ENCODE peak calls at places on chromosomes 13 and 19, in seven cellular contexts. J is transverse colon, A is mammary epithelial cell, P is mesendoderm, M is breast epithelium, U is heart left ventricle, E is left ventricle myocardium inferior. H is an unnamed sample.

GRCh38 chr19:53772943-53773342 is 51.2 kb downstream of the NLRP12 start:
- DNase-seq in P (peak; percentile 93), J (peak; percentile 21), M (no peak), E (no peak), U (no peak), A (peak; percentile 38), H (no peak)

GRCh38 chr19:39341720-39342604 is at the start of gene SAMD4B:
- DNase-seq in U (peak; percentile 99), J (peak; percentile 99), E (peak; percentile 99), P (peak; percentile 99), A (peak; percentile 96), M (peak; percentile 99), H (peak; percentile 97)

GRCh38 chr13:27401210-27401609 is 23.2 kb upstream of the GTF3A start:
- DNase-seq in M (no peak), A (no peak), J (peak; percentile 66), P (no peak), E (peak; percentile 30), U (no peak), H (no peak)

GRCh38 chr13:48000559-48001126 is 430 bp downstream of the SUCLA2 start:
- DNase-seq in M (peak; percentile 52), P (no peak), J (peak; percentile 26), A (peak; percentile 32), U (peak; percentile 29), E (no peak), H (no peak)

GRCh38 chr19:18743281-18743825 is 47.8 kb downstream of the COMP start:
- DNase-seq in U (peak; percentile 74), P (no peak), M (no peak), E (peak; percentile 79), A (no peak), J (peak; percentile 70), H (no peak)

GRCh38 chr13:109720758-109721184 is 65.6 kb downstream of the IRS2 start:
- DNase-seq in U (no peak), P (no peak), A (no peak), J (no peak), E (no peak), M (no peak), H (no peak)

GRCh38 chr13:48192536-48192935 is 40.5 kb upstream of the ITM2B start:
- DNase-seq in A (no peak), U (no peak), E (no peak), M (no peak), P (no peak), J (no peak), H (no peak)

GRCh38 chr19:16850133-16850532 is 20.9 kb downstream of the SIN3B start:
- DNase-seq in P (no peak), U (no peak), E (no peak), A (no peak), M (no peak), J (no peak), H (no peak)

GRCh38 chr13:48478401-48478800 is 54.5 kb downstream of the RCBTB2 start:
- DNase-seq in M (no peak), P (no peak), E (no peak), J (no peak), A (no peak), U (no peak), H (no peak)

GRCh38 chr19:42143341-42144234 is 11.3 kb upstream of the POU2F2 start:
- DNase-seq in E (no peak), A (peak; percentile 24), P (peak; percentile 73), M (no peak), J (no peak), U (no peak), H (no peak)

GRCh38 chr13:90719452-90719851 is 628.0 kb upstream of the MIR17HG start:
- DNase-seq in P (no peak), J (no peak), E (no peak), U (no peak), M (no peak), A (no peak), H (no peak)

GRCh38 chr13:48304132-48304876 is 753 bp downstream of the RB1 start:
- DNase-seq in J (peak; percentile 57), E (peak; percentile 36), P (no peak), M (no peak), A (peak; percentile 56), U (peak; percentile 47), H (no peak)

GRCh38 chr19:56071151-56071550 is 49.9 kb downstream of the ZNF787 start:
- DNase-seq in U (no peak), J (no peak), A (no peak), M (no peak), E (no peak), P (peak; percentile 26), H (no peak)

GRCh38 chr13:96673825-96674224 is 320.5 kb downstream of the OXGR1 start:
- DNase-seq in J (no peak), A (no peak), M (no peak), P (no peak), E (no peak), U (no peak), H (no peak)

GRCh38 chr19:41657157-41657556 is 30.3 kb upstream of the CEACAM4 start:
- DNase-seq in U (no peak), A (no peak), P (no peak), J (no peak), E (no peak), M (no peak), H (no peak)

GRCh38 chr13:32824671-32825070 is 191.6 kb upstream of the KL start:
- DNase-seq in E (no peak), P (peak; percentile 98), U (no peak), J (no peak), A (peak; percentile 29), M (no peak), H (peak; percentile 67)

GRCh38 chr13:106917673-106918652 is 350.0 kb upstream of the ARGLU1 start:
- DNase-seq in E (peak; percentile 79), A (peak; percentile 59), M (peak; percentile 77), U (peak; percentile 67), J (peak; percentile 78), P (peak; percentile 83), H (no peak)

GRCh38 chr19:43872547-43873336 is 45.6 kb downstream of the ZNF283 start:
- DNase-seq in P (peak; percentile 55), E (no peak), A (peak; percentile 4), M (no peak), J (no peak), U (no peak), H (no peak)

GRCh38 chr19:3836887-3837286 is 32.0 kb downstream of the ZFR2 start:
- DNase-seq in J (no peak), P (no peak), E (no peak), U (no peak), M (no peak), A (no peak), H (no peak)

GRCh38 chr13:112443191-112444000 is 67.2 kb downstream of the SPACA7 start:
- DNase-seq in E (no peak), A (no peak), J (no peak), P (peak; percentile 40), U (no peak), M (no peak), H (no peak)

GRCh38 chr19:36719687-36720556 is 32.5 kb downstream of the ZNF567 start:
- DNase-seq in M (no peak), U (no peak), P (peak; percentile 48), E (no peak), A (peak; percentile 16), J (no peak), H (no peak)

GRCh38 chr13:26184791-26185250 is 37.3 kb downstream of the RNF6 start:
- DNase-seq in A (peak; percentile 50), U (peak; percentile 61), M (no peak), P (peak; percentile 66), J (peak; percentile 72), E (peak; percentile 38), H (no peak)

GRCh38 chr13:28658539-28658795 is 463 bp upstream of the POMP start:
- DNase-seq in E (no peak), P (peak; percentile 15), M (no peak), U (no peak), A (no peak), J (no peak), H (no peak)

DNA sequence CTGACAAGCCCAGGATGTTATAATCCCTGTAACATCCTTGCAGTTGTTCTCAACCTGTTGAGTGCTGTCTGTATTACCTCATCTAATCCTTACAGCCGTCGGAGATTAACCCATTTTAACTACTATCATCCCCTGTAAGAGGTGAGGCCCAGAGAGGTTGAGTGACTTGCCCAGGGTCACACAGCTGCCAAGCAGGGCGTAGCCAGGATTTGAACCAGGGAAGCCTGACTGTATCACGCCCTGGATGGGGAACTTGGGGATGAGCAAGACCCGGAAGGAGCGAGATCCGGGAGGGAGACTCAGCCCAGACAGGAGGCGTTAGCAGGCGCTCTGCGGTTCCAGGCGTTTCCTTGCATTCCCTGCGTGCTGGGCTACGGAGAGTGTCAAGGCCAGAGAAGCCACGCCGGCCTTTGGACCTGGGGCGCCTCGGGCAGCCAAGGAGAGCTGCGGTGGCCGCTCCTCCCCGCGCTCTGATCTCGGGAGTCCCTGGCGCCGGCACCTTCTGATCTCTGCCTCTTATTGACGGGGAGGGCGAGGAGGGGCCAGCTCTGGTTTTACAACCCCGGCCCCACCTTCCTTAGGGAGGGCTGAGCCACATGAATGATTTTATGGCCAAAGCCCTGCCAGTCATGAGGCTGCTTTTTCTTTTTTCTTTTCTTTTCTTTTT is 6.2 kb downstream of the SULT2B1 start:
- DNase-seq in J (peak; percentile 94), E (no peak), M (no peak), P (peak; percentile 47), A (no peak), U (no peak), H (no peak)
- H3K4me3 ChIP-seq in J (no peak overlapping the region), E (no peak overlapping the region), M (peak overlapping the region; percentile 13), P (no peak overlapping the region), A (no peak overlapping the region), U (no peak overlapping the region), H (no peak overlapping the region)

DNA sequence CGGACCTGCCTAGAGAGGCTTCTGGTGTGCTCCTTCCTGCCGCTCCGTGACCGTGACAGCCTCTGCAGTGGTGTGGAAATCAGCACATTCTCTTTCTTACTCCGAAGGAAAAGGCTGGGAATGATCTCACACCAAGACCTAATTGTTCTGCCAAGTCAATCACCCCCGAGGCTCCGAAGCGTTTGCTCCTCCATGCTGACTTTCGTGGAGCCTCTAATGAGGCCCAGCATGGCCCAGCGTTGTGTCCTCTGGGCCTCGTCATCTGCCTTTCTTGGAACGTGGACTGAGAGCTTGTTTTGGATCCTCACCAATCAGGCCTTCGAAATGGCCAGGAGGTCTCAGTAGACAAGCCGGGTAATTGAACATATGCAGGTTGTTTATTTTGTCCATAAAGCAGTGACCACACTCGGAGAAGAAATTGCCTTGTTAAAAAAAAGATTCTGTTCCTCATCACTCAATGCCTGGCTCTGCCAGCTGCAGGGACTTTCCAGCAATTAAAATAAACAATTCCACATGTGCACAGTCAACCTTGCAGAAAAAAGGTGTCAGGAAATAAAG is 107.1 kb downstream of the UBL3 start:
- DNase-seq in P (peak; percentile 49), E (peak; percentile 45), U (no peak), M (peak; percentile 52), J (peak; percentile 26), A (no peak), H (no peak)
- H3K27ac ChIP-seq in P (no peak overlapping the region), E (peak overlapping the region; percentile 12), U (no peak overlapping the region), M (peak overlapping the region; percentile 53), J (peak overlapping the region; percentile 50), A (no peak overlapping the region), H (no peak overlapping the region)

GRCh38 chr19:49423985-49424303 is 703 bp upstream of the PTH2 start:
- DNase-seq in J (no peak), U (no peak), A (no peak), M (no peak), E (no peak), P (no peak), H (no peak)
- H3K4me3 ChIP-seq in J (no peak overlapping the region), U (no peak overlapping the region), A (no peak overlapping the region), M (no peak overlapping the region), E (no peak overlapping the region), P (no peak overlapping the region), H (no peak overlapping the region)

DNA sequence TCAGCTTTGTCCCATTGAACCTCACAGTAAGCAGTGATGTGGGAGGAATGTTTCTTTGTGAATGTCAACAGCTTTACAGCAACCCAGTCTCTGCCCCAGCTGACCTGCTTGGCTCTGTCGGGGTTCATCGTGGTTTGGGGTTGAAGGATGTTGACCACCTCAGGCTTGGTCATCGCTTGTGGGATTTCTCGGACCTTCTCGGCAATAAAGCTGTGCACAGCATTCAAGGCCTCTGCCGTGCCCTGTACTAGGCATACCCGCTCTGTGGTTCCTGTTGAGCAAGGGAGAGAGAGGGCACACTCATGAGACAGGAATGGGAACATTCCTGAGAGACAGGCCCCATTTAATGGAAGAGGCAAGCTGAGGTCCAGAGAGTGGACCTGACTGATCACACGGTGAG is 20.0 kb downstream of the NOVA2 start:
- DNase-seq in J (no peak), E (no peak), A (peak; percentile 19), U (no peak), P (no peak), M (no peak), H (no peak)
- H3K27ac ChIP-seq in J (no peak overlapping the region), E (peak overlapping the region; percentile 51), A (no peak overlapping the region), U (no peak overlapping the region), P (no peak overlapping the region), M (no peak overlapping the region), H (no peak overlapping the region)